ENCODE peak calls at places on chromosomes 11 and 22, in nine cellular contexts. One of them, this sample, is unnamed.

GRCh38 chr11:118448294-118448693 is 12.0 kb downstream of the KMT2A start:
- DNase-seq in stimulated activated naive CD4-positive, alpha-beta T cell: no peak
- DNase-seq in cardiac septum: no peak
- DNase-seq in naive thymus-derived CD8-positive, alpha-beta T cell: no peak
- DNase-seq in activated T-helper 1 cell treated with Interleukin-2 at 50 U/mL for 16 hours: no peak
- DNase-seq in neural crest cell: no peak
- DNase-seq in cardiac muscle cell: peak
- DNase-seq in T-helper 22 cell: no peak
- DNase-seq in stimulated activated CD4-positive, alpha-beta T cell treated with anti-CD3 and anti-CD28 coated beads, Interleukin-2, amount 100 ng/mL, for 48 hours: no peak
- DNase-seq in this sample: no peak

GRCh38 chr22:24155597-24156145 is 25.6 kb upstream of the SUSD2 start:
- DNase-seq in stimulated activated CD4-positive, alpha-beta T cell treated with anti-CD3 and anti-CD28 coated beads, Interleukin-2, amount 100 ng/mL, for 48 hours: peak
- DNase-seq in naive thymus-derived CD8-positive, alpha-beta T cell: peak
- DNase-seq in cardiac septum: peak
- DNase-seq in T-helper 22 cell: no peak
- DNase-seq in cardiac muscle cell: peak
- DNase-seq in activated T-helper 1 cell treated with Interleukin-2 at 50 U/mL for 16 hours: peak
- DNase-seq in neural crest cell: peak
- DNase-seq in stimulated activated naive CD4-positive, alpha-beta T cell: peak
- DNase-seq in this sample: peak

GRCh38 chr11:12397953-12398352 is 20.6 kb downstream of the PARVA start:
- DNase-seq in neural crest cell: no peak
- DNase-seq in T-helper 22 cell: no peak
- DNase-seq in stimulated activated naive CD4-positive, alpha-beta T cell: no peak
- DNase-seq in activated T-helper 1 cell treated with Interleukin-2 at 50 U/mL for 16 hours: no peak
- DNase-seq in stimulated activated CD4-positive, alpha-beta T cell treated with anti-CD3 and anti-CD28 coated beads, Interleukin-2, amount 100 ng/mL, for 48 hours: no peak
- DNase-seq in cardiac septum: no peak
- DNase-seq in naive thymus-derived CD8-positive, alpha-beta T cell: no peak
- DNase-seq in cardiac muscle cell: peak
- DNase-seq in this sample: no peak

GRCh38 chr11:20025331-20025840 is 134.9 kb downstream of the DBX1 start:
- DNase-seq in naive thymus-derived CD8-positive, alpha-beta T cell: no peak
- DNase-seq in stimulated activated CD4-positive, alpha-beta T cell treated with anti-CD3 and anti-CD28 coated beads, Interleukin-2, amount 100 ng/mL, for 48 hours: no peak
- DNase-seq in T-helper 22 cell: no peak
- DNase-seq in cardiac septum: peak
- DNase-seq in neural crest cell: no peak
- DNase-seq in activated T-helper 1 cell treated with Interleukin-2 at 50 U/mL for 16 hours: no peak
- DNase-seq in cardiac muscle cell: no peak
- DNase-seq in stimulated activated naive CD4-positive, alpha-beta T cell: no peak
- DNase-seq in this sample: no peak

GRCh38 chr22:30837531-30837930 is 131.0 kb downstream of the MORC2 start:
- DNase-seq in neural crest cell: no peak
- DNase-seq in activated T-helper 1 cell treated with Interleukin-2 at 50 U/mL for 16 hours: no peak
- DNase-seq in T-helper 22 cell: no peak
- DNase-seq in cardiac muscle cell: no peak
- DNase-seq in cardiac septum: no peak
- DNase-seq in stimulated activated CD4-positive, alpha-beta T cell treated with anti-CD3 and anti-CD28 coated beads, Interleukin-2, amount 100 ng/mL, for 48 hours: no peak
- DNase-seq in stimulated activated naive CD4-positive, alpha-beta T cell: no peak
- DNase-seq in naive thymus-derived CD8-positive, alpha-beta T cell: no peak
- DNase-seq in this sample: no peak

GRCh38 chr22:25509391-25509791 is 55.1 kb upstream of the GRK3 start:
- DNase-seq in naive thymus-derived CD8-positive, alpha-beta T cell: no peak
- DNase-seq in cardiac muscle cell: no peak
- DNase-seq in neural crest cell: no peak
- DNase-seq in stimulated activated naive CD4-positive, alpha-beta T cell: no peak
- DNase-seq in T-helper 22 cell: no peak
- DNase-seq in activated T-helper 1 cell treated with Interleukin-2 at 50 U/mL for 16 hours: no peak
- DNase-seq in stimulated activated CD4-positive, alpha-beta T cell treated with anti-CD3 and anti-CD28 coated beads, Interleukin-2, amount 100 ng/mL, for 48 hours: no peak
- DNase-seq in cardiac septum: no peak
- DNase-seq in this sample: no peak

GRCh38 chr11:112042161-112042960 is 17.2 kb downstream of the DLAT start:
- DNase-seq in cardiac septum: no peak
- DNase-seq in activated T-helper 1 cell treated with Interleukin-2 at 50 U/mL for 16 hours: no peak
- DNase-seq in naive thymus-derived CD8-positive, alpha-beta T cell: no peak
- DNase-seq in stimulated activated CD4-positive, alpha-beta T cell treated with anti-CD3 and anti-CD28 coated beads, Interleukin-2, amount 100 ng/mL, for 48 hours: no peak
- DNase-seq in neural crest cell: no peak
- DNase-seq in cardiac muscle cell: peak
- DNase-seq in T-helper 22 cell: no peak
- DNase-seq in stimulated activated naive CD4-positive, alpha-beta T cell: no peak
- DNase-seq in this sample: no peak

GRCh38 chr11:113181094-113181493 is 133.3 kb upstream of the TTC12 start:
- DNase-seq in T-helper 22 cell: no peak
- DNase-seq in stimulated activated naive CD4-positive, alpha-beta T cell: no peak
- DNase-seq in neural crest cell: no peak
- DNase-seq in cardiac septum: no peak
- DNase-seq in activated T-helper 1 cell treated with Interleukin-2 at 50 U/mL for 16 hours: no peak
- DNase-seq in naive thymus-derived CD8-positive, alpha-beta T cell: no peak
- DNase-seq in cardiac muscle cell: no peak
- DNase-seq in stimulated activated CD4-positive, alpha-beta T cell treated with anti-CD3 and anti-CD28 coated beads, Interleukin-2, amount 100 ng/mL, for 48 hours: no peak
- DNase-seq in this sample: no peak

GRCh38 chr11:32052218-32052617 is 38.7 kb upstream of the RCN1 start:
- DNase-seq in stimulated activated naive CD4-positive, alpha-beta T cell: peak
- DNase-seq in activated T-helper 1 cell treated with Interleukin-2 at 50 U/mL for 16 hours: peak
- DNase-seq in cardiac muscle cell: peak
- DNase-seq in stimulated activated CD4-positive, alpha-beta T cell treated with anti-CD3 and anti-CD28 coated beads, Interleukin-2, amount 100 ng/mL, for 48 hours: peak
- DNase-seq in naive thymus-derived CD8-positive, alpha-beta T cell: peak
- DNase-seq in neural crest cell: peak
- DNase-seq in cardiac septum: no peak
- DNase-seq in T-helper 22 cell: peak
- DNase-seq in this sample: peak

GRCh38 chr22:41690476-41690875 is 1.8 kb upstream of the SNU13 start:
- DNase-seq in stimulated activated naive CD4-positive, alpha-beta T cell: no peak
- DNase-seq in T-helper 22 cell: no peak
- DNase-seq in activated T-helper 1 cell treated with Interleukin-2 at 50 U/mL for 16 hours: no peak
- DNase-seq in naive thymus-derived CD8-positive, alpha-beta T cell: no peak
- DNase-seq in neural crest cell: no peak
- DNase-seq in stimulated activated CD4-positive, alpha-beta T cell treated with anti-CD3 and anti-CD28 coated beads, Interleukin-2, amount 100 ng/mL, for 48 hours: no peak
- DNase-seq in cardiac muscle cell: no peak
- DNase-seq in cardiac septum: no peak
- DNase-seq in this sample: no peak

GRCh38 chr11:43579171-43579918 is 101.2 kb upstream of the HSD17B12 start:
- DNase-seq in stimulated activated naive CD4-positive, alpha-beta T cell: no peak
- DNase-seq in cardiac muscle cell: peak
- DNase-seq in cardiac septum: no peak
- DNase-seq in T-helper 22 cell: no peak
- DNase-seq in naive thymus-derived CD8-positive, alpha-beta T cell: no peak
- DNase-seq in stimulated activated CD4-positive, alpha-beta T cell treated with anti-CD3 and anti-CD28 coated beads, Interleukin-2, amount 100 ng/mL, for 48 hours: peak
- DNase-seq in activated T-helper 1 cell treated with Interleukin-2 at 50 U/mL for 16 hours: no peak
- DNase-seq in neural crest cell: no peak
- DNase-seq in this sample: peak

GRCh38 chr22:40572976-40573375 is 63.5 kb downstream of the MRTFA start:
- DNase-seq in activated T-helper 1 cell treated with Interleukin-2 at 50 U/mL for 16 hours: no peak
- DNase-seq in T-helper 22 cell: no peak
- DNase-seq in cardiac septum: no peak
- DNase-seq in stimulated activated naive CD4-positive, alpha-beta T cell: no peak
- DNase-seq in neural crest cell: no peak
- DNase-seq in stimulated activated CD4-positive, alpha-beta T cell treated with anti-CD3 and anti-CD28 coated beads, Interleukin-2, amount 100 ng/mL, for 48 hours: no peak
- DNase-seq in naive thymus-derived CD8-positive, alpha-beta T cell: no peak
- DNase-seq in cardiac muscle cell: peak
- DNase-seq in this sample: no peak

GRCh38 chr22:37581534-37581933 is 1.6 kb upstream of the LGALS2 start:
- DNase-seq in cardiac muscle cell: no peak
- DNase-seq in T-helper 22 cell: no peak
- DNase-seq in naive thymus-derived CD8-positive, alpha-beta T cell: no peak
- DNase-seq in activated T-helper 1 cell treated with Interleukin-2 at 50 U/mL for 16 hours: no peak
- DNase-seq in stimulated activated CD4-positive, alpha-beta T cell treated with anti-CD3 and anti-CD28 coated beads, Interleukin-2, amount 100 ng/mL, for 48 hours: no peak
- DNase-seq in neural crest cell: no peak
- DNase-seq in stimulated activated naive CD4-positive, alpha-beta T cell: no peak
- DNase-seq in cardiac septum: no peak
- DNase-seq in this sample: no peak

GRCh38 chr11:42315267-42315666 is 855.8 kb upstream of the LRRC4C start:
- DNase-seq in stimulated activated naive CD4-positive, alpha-beta T cell: no peak
- DNase-seq in neural crest cell: no peak
- DNase-seq in stimulated activated CD4-positive, alpha-beta T cell treated with anti-CD3 and anti-CD28 coated beads, Interleukin-2, amount 100 ng/mL, for 48 hours: no peak
- DNase-seq in cardiac septum: no peak
- DNase-seq in T-helper 22 cell: no peak
- DNase-seq in cardiac muscle cell: peak
- DNase-seq in activated T-helper 1 cell treated with Interleukin-2 at 50 U/mL for 16 hours: no peak
- DNase-seq in naive thymus-derived CD8-positive, alpha-beta T cell: no peak
- DNase-seq in this sample: no peak

GRCh38 chr11:103325686-103326069 is 216.5 kb downstream of the DYNC2H1 start:
- DNase-seq in cardiac septum: no peak
- DNase-seq in activated T-helper 1 cell treated with Interleukin-2 at 50 U/mL for 16 hours: no peak
- DNase-seq in naive thymus-derived CD8-positive, alpha-beta T cell: no peak
- DNase-seq in stimulated activated CD4-positive, alpha-beta T cell treated with anti-CD3 and anti-CD28 coated beads, Interleukin-2, amount 100 ng/mL, for 48 hours: no peak
- DNase-seq in T-helper 22 cell: no peak
- DNase-seq in stimulated activated naive CD4-positive, alpha-beta T cell: no peak
- DNase-seq in neural crest cell: peak
- DNase-seq in cardiac muscle cell: no peak
- DNase-seq in this sample: peak

GRCh38 chr11:35143509-35144102 is 4.6 kb downstream of the CD44 start:
- DNase-seq in naive thymus-derived CD8-positive, alpha-beta T cell: no peak
- DNase-seq in activated T-helper 1 cell treated with Interleukin-2 at 50 U/mL for 16 hours: no peak
- DNase-seq in neural crest cell: no peak
- DNase-seq in cardiac septum: no peak
- DNase-seq in T-helper 22 cell: no peak
- DNase-seq in stimulated activated CD4-positive, alpha-beta T cell treated with anti-CD3 and anti-CD28 coated beads, Interleukin-2, amount 100 ng/mL, for 48 hours: no peak
- DNase-seq in stimulated activated naive CD4-positive, alpha-beta T cell: no peak
- DNase-seq in cardiac muscle cell: no peak
- DNase-seq in this sample: no peak

GRCh38 chr11:28524098-28524497 is 415.9 kb downstream of the METTL15 start:
- DNase-seq in cardiac septum: no peak
- DNase-seq in naive thymus-derived CD8-positive, alpha-beta T cell: no peak
- DNase-seq in stimulated activated CD4-positive, alpha-beta T cell treated with anti-CD3 and anti-CD28 coated beads, Interleukin-2, amount 100 ng/mL, for 48 hours: no peak
- DNase-seq in activated T-helper 1 cell treated with Interleukin-2 at 50 U/mL for 16 hours: no peak
- DNase-seq in stimulated activated naive CD4-positive, alpha-beta T cell: no peak
- DNase-seq in cardiac muscle cell: no peak
- DNase-seq in T-helper 22 cell: no peak
- DNase-seq in neural crest cell: no peak
- DNase-seq in this sample: no peak

GRCh38 chr11:118295834-118296454 is 8.6 kb upstream of the CD3E start:
- DNase-seq in naive thymus-derived CD8-positive, alpha-beta T cell: peak
- DNase-seq in activated T-helper 1 cell treated with Interleukin-2 at 50 U/mL for 16 hours: no peak
- DNase-seq in T-helper 22 cell: no peak
- DNase-seq in stimulated activated naive CD4-positive, alpha-beta T cell: peak
- DNase-seq in cardiac septum: no peak
- DNase-seq in cardiac muscle cell: peak
- DNase-seq in neural crest cell: no peak
- DNase-seq in stimulated activated CD4-positive, alpha-beta T cell treated with anti-CD3 and anti-CD28 coated beads, Interleukin-2, amount 100 ng/mL, for 48 hours: no peak
- DNase-seq in this sample: no peak

GRCh38 chr11:106925245-106925644 is 93.0 kb downstream of the GUCY1A2 start:
- DNase-seq in stimulated activated naive CD4-positive, alpha-beta T cell: no peak
- DNase-seq in naive thymus-derived CD8-positive, alpha-beta T cell: no peak
- DNase-seq in T-helper 22 cell: no peak
- DNase-seq in activated T-helper 1 cell treated with Interleukin-2 at 50 U/mL for 16 hours: no peak
- DNase-seq in stimulated activated CD4-positive, alpha-beta T cell treated with anti-CD3 and anti-CD28 coated beads, Interleukin-2, amount 100 ng/mL, for 48 hours: no peak
- DNase-seq in cardiac muscle cell: no peak
- DNase-seq in cardiac septum: no peak
- DNase-seq in neural crest cell: no peak
- DNase-seq in this sample: no peak

GRCh38 chr11:128733440-128734115 is 39.7 kb downstream of the FLI1 start:
- DNase-seq in cardiac septum: no peak
- DNase-seq in activated T-helper 1 cell treated with Interleukin-2 at 50 U/mL for 16 hours: no peak
- DNase-seq in neural crest cell: no peak
- DNase-seq in cardiac muscle cell: no peak
- DNase-seq in naive thymus-derived CD8-positive, alpha-beta T cell: peak
- DNase-seq in T-helper 22 cell: no peak
- DNase-seq in stimulated activated naive CD4-positive, alpha-beta T cell: no peak
- DNase-seq in stimulated activated CD4-positive, alpha-beta T cell treated with anti-CD3 and anti-CD28 coated beads, Interleukin-2, amount 100 ng/mL, for 48 hours: no peak
- DNase-seq in this sample: no peak

GRCh38 chr11:4433852-4434251 is 15.2 kb upstream of the OR52K2 start:
- DNase-seq in cardiac septum: no peak
- DNase-seq in naive thymus-derived CD8-positive, alpha-beta T cell: no peak
- DNase-seq in activated T-helper 1 cell treated with Interleukin-2 at 50 U/mL for 16 hours: no peak
- DNase-seq in neural crest cell: no peak
- DNase-seq in cardiac muscle cell: no peak
- DNase-seq in T-helper 22 cell: no peak
- DNase-seq in stimulated activated naive CD4-positive, alpha-beta T cell: no peak
- DNase-seq in stimulated activated CD4-positive, alpha-beta T cell treated with anti-CD3 and anti-CD28 coated beads, Interleukin-2, amount 100 ng/mL, for 48 hours: no peak
- DNase-seq in this sample: no peak

GRCh38 chr11:74278721-74279148 is 32.7 kb downstream of the P4HA3 start:
- DNase-seq in cardiac septum: no peak
- DNase-seq in neural crest cell: no peak
- DNase-seq in stimulated activated CD4-positive, alpha-beta T cell treated with anti-CD3 and anti-CD28 coated beads, Interleukin-2, amount 100 ng/mL, for 48 hours: no peak
- DNase-seq in naive thymus-derived CD8-positive, alpha-beta T cell: no peak
- DNase-seq in stimulated activated naive CD4-positive, alpha-beta T cell: no peak
- DNase-seq in cardiac muscle cell: peak
- DNase-seq in activated T-helper 1 cell treated with Interleukin-2 at 50 U/mL for 16 hours: no peak
- DNase-seq in T-helper 22 cell: no peak
- DNase-seq in this sample: no peak

GRCh38 chr11:133386262-133386661 is 146.0 kb downstream of the OPCML start:
- DNase-seq in activated T-helper 1 cell treated with Interleukin-2 at 50 U/mL for 16 hours: no peak
- DNase-seq in naive thymus-derived CD8-positive, alpha-beta T cell: no peak
- DNase-seq in cardiac septum: no peak
- DNase-seq in stimulated activated CD4-positive, alpha-beta T cell treated with anti-CD3 and anti-CD28 coated beads, Interleukin-2, amount 100 ng/mL, for 48 hours: no peak
- DNase-seq in cardiac muscle cell: no peak
- DNase-seq in neural crest cell: no peak
- DNase-seq in stimulated activated naive CD4-positive, alpha-beta T cell: no peak
- DNase-seq in T-helper 22 cell: no peak
- DNase-seq in this sample: no peak

GRCh38 chr11:70739811-70740474 is 341.6 kb downstream of the CTTN start:
- DNase-seq in cardiac muscle cell: no peak
- DNase-seq in stimulated activated CD4-positive, alpha-beta T cell treated with anti-CD3 and anti-CD28 coated beads, Interleukin-2, amount 100 ng/mL, for 48 hours: no peak
- DNase-seq in stimulated activated naive CD4-positive, alpha-beta T cell: no peak
- DNase-seq in neural crest cell: no peak
- DNase-seq in cardiac septum: no peak
- DNase-seq in T-helper 22 cell: no peak
- DNase-seq in naive thymus-derived CD8-positive, alpha-beta T cell: no peak
- DNase-seq in activated T-helper 1 cell treated with Interleukin-2 at 50 U/mL for 16 hours: no peak
- DNase-seq in this sample: no peak

GRCh38 chr11:114157476-114158050 is 98.1 kb downstream of the ZBTB16 start:
- DNase-seq in stimulated activated CD4-positive, alpha-beta T cell treated with anti-CD3 and anti-CD28 coated beads, Interleukin-2, amount 100 ng/mL, for 48 hours: no peak
- DNase-seq in activated T-helper 1 cell treated with Interleukin-2 at 50 U/mL for 16 hours: no peak
- DNase-seq in cardiac muscle cell: no peak
- DNase-seq in neural crest cell: no peak
- DNase-seq in naive thymus-derived CD8-positive, alpha-beta T cell: no peak
- DNase-seq in cardiac septum: no peak
- DNase-seq in stimulated activated naive CD4-positive, alpha-beta T cell: no peak
- DNase-seq in T-helper 22 cell: no peak
- DNase-seq in this sample: no peak

GRCh38 chr11:8019671-8020597 is 32.8 kb downstream of the EIF3F start:
- DNase-seq in naive thymus-derived CD8-positive, alpha-beta T cell: peak
- DNase-seq in stimulated activated CD4-positive, alpha-beta T cell treated with anti-CD3 and anti-CD28 coated beads, Interleukin-2, amount 100 ng/mL, for 48 hours: no peak
- DNase-seq in T-helper 22 cell: no peak
- DNase-seq in cardiac muscle cell: peak
- DNase-seq in neural crest cell: no peak
- DNase-seq in stimulated activated naive CD4-positive, alpha-beta T cell: no peak
- DNase-seq in activated T-helper 1 cell treated with Interleukin-2 at 50 U/mL for 16 hours: peak
- DNase-seq in cardiac septum: no peak
- DNase-seq in this sample: peak

GRCh38 chr22:19970479-19971275 is 29.1 kb upstream of the TXNRD2 start:
- DNase-seq in T-helper 22 cell: peak
- DNase-seq in naive thymus-derived CD8-positive, alpha-beta T cell: peak
- DNase-seq in cardiac muscle cell: peak
- DNase-seq in stimulated activated naive CD4-positive, alpha-beta T cell: peak
- DNase-seq in activated T-helper 1 cell treated with Interleukin-2 at 50 U/mL for 16 hours: peak
- DNase-seq in cardiac septum: peak
- DNase-seq in stimulated activated CD4-positive, alpha-beta T cell treated with anti-CD3 and anti-CD28 coated beads, Interleukin-2, amount 100 ng/mL, for 48 hours: peak
- DNase-seq in neural crest cell: peak
- DNase-seq in this sample: peak

GRCh38 chr11:68825603-68826002 is 16.1 kb downstream of the CPT1A start:
- DNase-seq in naive thymus-derived CD8-positive, alpha-beta T cell: peak
- DNase-seq in neural crest cell: no peak
- DNase-seq in T-helper 22 cell: no peak
- DNase-seq in stimulated activated naive CD4-positive, alpha-beta T cell: peak
- DNase-seq in cardiac septum: no peak
- DNase-seq in cardiac muscle cell: no peak
- DNase-seq in activated T-helper 1 cell treated with Interleukin-2 at 50 U/mL for 16 hours: peak
- DNase-seq in stimulated activated CD4-positive, alpha-beta T cell treated with anti-CD3 and anti-CD28 coated beads, Interleukin-2, amount 100 ng/mL, for 48 hours: no peak
- DNase-seq in this sample: no peak

GRCh38 chr11:33893711-33894401 is 2.0 kb upstream of the LMO2 start:
- DNase-seq in activated T-helper 1 cell treated with Interleukin-2 at 50 U/mL for 16 hours: peak
- DNase-seq in cardiac septum: no peak
- DNase-seq in neural crest cell: no peak
- DNase-seq in stimulated activated naive CD4-positive, alpha-beta T cell: peak
- DNase-seq in T-helper 22 cell: peak
- DNase-seq in naive thymus-derived CD8-positive, alpha-beta T cell: peak
- DNase-seq in stimulated activated CD4-positive, alpha-beta T cell treated with anti-CD3 and anti-CD28 coated beads, Interleukin-2, amount 100 ng/mL, for 48 hours: peak
- DNase-seq in cardiac muscle cell: peak
- DNase-seq in this sample: no peak

GRCh38 chr11:34050967-34051348 is 573 bp upstream of the CAPRIN1 start:
- DNase-seq in T-helper 22 cell: no peak
- DNase-seq in cardiac septum: no peak
- DNase-seq in activated T-helper 1 cell treated with Interleukin-2 at 50 U/mL for 16 hours: no peak
- DNase-seq in stimulated activated naive CD4-positive, alpha-beta T cell: no peak
- DNase-seq in stimulated activated CD4-positive, alpha-beta T cell treated with anti-CD3 and anti-CD28 coated beads, Interleukin-2, amount 100 ng/mL, for 48 hours: no peak
- DNase-seq in cardiac muscle cell: peak
- DNase-seq in naive thymus-derived CD8-positive, alpha-beta T cell: no peak
- DNase-seq in neural crest cell: no peak
- DNase-seq in this sample: no peak

GRCh38 chr11:67463680-67464410 is 5.2 kb downstream of the TMEM134 start:
- DNase-seq in activated T-helper 1 cell treated with Interleukin-2 at 50 U/mL for 16 hours: no peak
- DNase-seq in cardiac muscle cell: no peak
- DNase-seq in cardiac septum: peak
- DNase-seq in naive thymus-derived CD8-positive, alpha-beta T cell: no peak
- DNase-seq in stimulated activated naive CD4-positive, alpha-beta T cell: no peak
- DNase-seq in stimulated activated CD4-positive, alpha-beta T cell treated with anti-CD3 and anti-CD28 coated beads, Interleukin-2, amount 100 ng/mL, for 48 hours: no peak
- DNase-seq in T-helper 22 cell: no peak
- DNase-seq in neural crest cell: no peak
- DNase-seq in this sample: no peak